ENCODE peak calls at places on chromosomes 12 and 14, in five cellular contexts. One of them, this sample, is unnamed. For H3K27me3, the result is how much of the 10 kb centered on the place peaks cover.

GRCh38 chr12:104303538-104304151 is at the start of gene EID3:
- DNase-seq in left ventricle myocardium inferior: peak
- DNase-seq in ovary: peak
- DNase-seq in Panc1: no peak
- DNase-seq in effector memory CD4-positive, alpha-beta T cell: peak
- DNase-seq in this sample: no peak

GRCh38 chr14:74941676-74942097 is 13.7 kb downstream of the PGF start:
- DNase-seq in left ventricle myocardium inferior: peak
- DNase-seq in ovary: no peak
- DNase-seq in Panc1: no peak
- DNase-seq in effector memory CD4-positive, alpha-beta T cell: peak
- DNase-seq in this sample: no peak

GRCh38 chr12:111150894-111151293 is 218.0 kb downstream of the PHETA1 start:
- DNase-seq in left ventricle myocardium inferior: no peak
- DNase-seq in ovary: no peak
- DNase-seq in Panc1: no peak
- DNase-seq in effector memory CD4-positive, alpha-beta T cell: no peak
- DNase-seq in this sample: no peak

GRCh38 chr12:77064891-77065360 is 443 bp downstream of the E2F7 start:
- DNase-seq in left ventricle myocardium inferior: no peak
- DNase-seq in ovary: no peak
- DNase-seq in Panc1: no peak
- DNase-seq in effector memory CD4-positive, alpha-beta T cell: no peak
- DNase-seq in this sample: no peak

GRCh38 chr14:32254952-32255679 is 52.0 kb upstream of the RNU6-8 start:
- DNase-seq in left ventricle myocardium inferior: peak
- DNase-seq in ovary: peak
- DNase-seq in Panc1: peak
- DNase-seq in effector memory CD4-positive, alpha-beta T cell: peak
- DNase-seq in this sample: peak

GRCh38 chr12:101172316-101172715 is 37.7 kb downstream of the SLC5A8 start:
- DNase-seq in left ventricle myocardium inferior: no peak
- DNase-seq in ovary: no peak
- DNase-seq in Panc1: no peak
- DNase-seq in effector memory CD4-positive, alpha-beta T cell: no peak
- DNase-seq in this sample: no peak

GRCh38 chr12:34033628-34034296 is 11.5 kb downstream of the ALG10 start:
- DNase-seq in left ventricle myocardium inferior: no peak
- DNase-seq in ovary: no peak
- DNase-seq in Panc1: no peak
- DNase-seq in effector memory CD4-positive, alpha-beta T cell: no peak
- DNase-seq in this sample: no peak

GRCh38 chr12:916240-916639 is 33.3 kb downstream of the RAD52 start:
- DNase-seq in left ventricle myocardium inferior: peak
- DNase-seq in ovary: no peak
- DNase-seq in Panc1: no peak
- DNase-seq in effector memory CD4-positive, alpha-beta T cell: no peak
- DNase-seq in this sample: peak

GRCh38 chr12:109467978-109468676 is 9.0 kb downstream of the KCTD10 start:
- DNase-seq in left ventricle myocardium inferior: no peak
- DNase-seq in ovary: no peak
- DNase-seq in Panc1: no peak
- DNase-seq in effector memory CD4-positive, alpha-beta T cell: no peak
- DNase-seq in this sample: no peak

GRCh38 chr12:29008786-29009185 is 140.3 kb upstream of the FAR2 start:
- DNase-seq in left ventricle myocardium inferior: no peak
- DNase-seq in ovary: no peak
- DNase-seq in Panc1: no peak
- DNase-seq in effector memory CD4-positive, alpha-beta T cell: no peak
- DNase-seq in this sample: no peak

GRCh38 chr14:50670196-50670875 is 2.2 kb upstream of the SAV1 start:
- DNase-seq in left ventricle myocardium inferior: no peak
- DNase-seq in ovary: no peak
- DNase-seq in Panc1: no peak
- DNase-seq in effector memory CD4-positive, alpha-beta T cell: no peak
- DNase-seq in this sample: no peak

GRCh38 chr12:20369164-20370000 is 1.0 kb downstream of the PDE3A start:
- DNase-seq in left ventricle myocardium inferior: peak
- DNase-seq in ovary: peak
- DNase-seq in Panc1: no peak
- DNase-seq in effector memory CD4-positive, alpha-beta T cell: no peak
- DNase-seq in this sample: no peak

GRCh38 chr14:45246633-45247173 is 6.3 kb downstream of the MIS18BP1 start:
- DNase-seq in left ventricle myocardium inferior: no peak
- DNase-seq in ovary: no peak
- DNase-seq in Panc1: no peak
- DNase-seq in effector memory CD4-positive, alpha-beta T cell: no peak
- DNase-seq in this sample: no peak

DNA sequence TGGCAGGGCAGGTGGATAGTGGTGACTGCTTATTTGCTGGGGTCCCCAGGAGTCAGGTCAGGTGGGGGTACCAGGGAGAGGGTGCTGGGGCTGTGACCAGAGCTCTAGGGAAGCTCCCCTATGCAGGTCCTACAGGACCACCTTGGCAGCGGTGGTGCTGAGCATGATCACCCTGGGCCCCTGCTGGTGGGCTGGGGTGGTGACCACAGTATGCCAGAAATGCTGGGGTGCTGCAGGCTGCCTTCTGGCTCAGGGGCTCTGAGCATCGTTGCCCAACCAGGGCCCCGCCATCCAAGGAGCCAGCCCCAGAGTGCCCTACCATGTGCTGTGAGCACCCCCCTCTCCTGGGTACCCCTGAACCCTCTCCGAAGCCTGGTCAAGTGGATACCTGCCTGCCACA is 17.5 kb upstream of the NUDT14 start:
- DNase-seq in left ventricle myocardium inferior: no peak
- DNase-seq in ovary: no peak
- DNase-seq in Panc1: no peak
- DNase-seq in effector memory CD4-positive, alpha-beta T cell: no peak
- DNase-seq in this sample: no peak
- H3K27me3 ChIP-seq in left ventricle myocardium inferior: half or more
- H3K27me3 ChIP-seq in ovary: under half
- H3K27me3 ChIP-seq in Panc1: under half
- H3K27me3 ChIP-seq in effector memory CD4-positive, alpha-beta T cell: under half
- H3K27me3 ChIP-seq in this sample: under half

GRCh38 chr14:42192659-42193425 is 586.2 kb downstream of the LRFN5 start:
- DNase-seq in left ventricle myocardium inferior: no peak
- DNase-seq in ovary: no peak
- DNase-seq in Panc1: peak
- DNase-seq in effector memory CD4-positive, alpha-beta T cell: no peak
- DNase-seq in this sample: peak
- H3K4me3 ChIP-seq in left ventricle myocardium inferior: no peak
- H3K4me3 ChIP-seq in ovary: no peak
- H3K4me3 ChIP-seq in Panc1: peak
- H3K4me3 ChIP-seq in effector memory CD4-positive, alpha-beta T cell: no peak
- H3K4me3 ChIP-seq in this sample: no peak

GRCh38 chr14:23403908-23404307 is 4.2 kb downstream of the MYH6 start:
- DNase-seq in left ventricle myocardium inferior: no peak
- DNase-seq in ovary: no peak
- DNase-seq in Panc1: no peak
- DNase-seq in effector memory CD4-positive, alpha-beta T cell: no peak
- DNase-seq in this sample: no peak

GRCh38 chr14:23405516-23406025 is 2.5 kb downstream of the MYH6 start:
- DNase-seq in left ventricle myocardium inferior: no peak
- DNase-seq in ovary: no peak
- DNase-seq in Panc1: no peak
- DNase-seq in effector memory CD4-positive, alpha-beta T cell: no peak
- DNase-seq in this sample: no peak

GRCh38 chr14:23404331-23404900 is 3.7 kb downstream of the MYH6 start:
- DNase-seq in left ventricle myocardium inferior: peak
- DNase-seq in ovary: no peak
- DNase-seq in Panc1: no peak
- DNase-seq in effector memory CD4-positive, alpha-beta T cell: no peak
- DNase-seq in this sample: no peak

GRCh38 chr14:23406244-23406643 is 1.8 kb downstream of the MYH6 start:
- DNase-seq in left ventricle myocardium inferior: peak
- DNase-seq in ovary: no peak
- DNase-seq in Panc1: no peak
- DNase-seq in effector memory CD4-positive, alpha-beta T cell: no peak
- DNase-seq in this sample: no peak

DNA sequence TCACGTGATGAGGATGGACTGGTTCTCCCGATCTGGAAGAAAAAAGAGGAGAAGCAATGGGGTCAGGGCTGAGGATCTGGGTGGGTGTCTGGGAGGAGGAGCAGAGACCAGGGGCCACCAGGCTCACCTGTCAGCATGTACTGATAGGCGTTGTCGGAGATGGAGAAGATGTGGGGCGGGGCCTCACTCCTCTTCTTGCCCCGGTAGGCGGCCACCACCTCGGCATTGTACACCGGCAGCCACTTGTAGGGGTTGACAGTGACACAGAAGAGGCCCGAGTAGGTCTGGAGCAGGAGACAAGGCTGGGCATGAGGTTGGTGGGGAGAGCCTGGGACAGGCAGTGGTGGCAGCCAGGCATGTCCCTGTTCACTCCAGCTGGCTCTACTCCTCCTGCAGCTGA is 3.0 kb downstream of the MYH6 start:
- DNase-seq in left ventricle myocardium inferior: peak
- DNase-seq in ovary: no peak
- DNase-seq in Panc1: no peak
- DNase-seq in effector memory CD4-positive, alpha-beta T cell: no peak
- DNase-seq in this sample: no peak
- H3K27me3 ChIP-seq in left ventricle myocardium inferior: under half
- H3K27me3 ChIP-seq in ovary: under half
- H3K27me3 ChIP-seq in Panc1: under half
- H3K27me3 ChIP-seq in effector memory CD4-positive, alpha-beta T cell: under half
- H3K27me3 ChIP-seq in this sample: under half

GRCh38 chr12:93882763-93883162 is 205.6 kb downstream of the CRADD start:
- DNase-seq in left ventricle myocardium inferior: no peak
- DNase-seq in ovary: no peak
- DNase-seq in Panc1: no peak
- DNase-seq in effector memory CD4-positive, alpha-beta T cell: no peak
- DNase-seq in this sample: no peak

GRCh38 chr12:93879476-93880376 is 202.6 kb downstream of the CRADD start:
- DNase-seq in left ventricle myocardium inferior: no peak
- DNase-seq in ovary: no peak
- DNase-seq in Panc1: no peak
- DNase-seq in effector memory CD4-positive, alpha-beta T cell: no peak
- DNase-seq in this sample: peak

GRCh38 chr12:93877446-93877845 is 200.3 kb downstream of the CRADD start:
- DNase-seq in left ventricle myocardium inferior: no peak
- DNase-seq in ovary: no peak
- DNase-seq in Panc1: no peak
- DNase-seq in effector memory CD4-positive, alpha-beta T cell: no peak
- DNase-seq in this sample: no peak

GRCh38 chr12:93883436-93884154 is 206.4 kb downstream of the CRADD start:
- DNase-seq in left ventricle myocardium inferior: no peak
- DNase-seq in ovary: no peak
- DNase-seq in Panc1: no peak
- DNase-seq in effector memory CD4-positive, alpha-beta T cell: no peak
- DNase-seq in this sample: no peak

GRCh38 chr12:93880853-93881522 is 203.8 kb downstream of the CRADD start:
- DNase-seq in left ventricle myocardium inferior: no peak
- DNase-seq in ovary: no peak
- DNase-seq in Panc1: no peak
- DNase-seq in effector memory CD4-positive, alpha-beta T cell: no peak
- DNase-seq in this sample: no peak
- H3K4me3 ChIP-seq in left ventricle myocardium inferior: no peak
- H3K4me3 ChIP-seq in ovary: no peak
- H3K4me3 ChIP-seq in Panc1: no peak
- H3K4me3 ChIP-seq in effector memory CD4-positive, alpha-beta T cell: no peak
- H3K4me3 ChIP-seq in this sample: no peak